ENCODE peak calls at places on chromosomes 11 and 22, in four cellular contexts. One of them, this sample, is unnamed.
A peak's percentile ranks its signal among the peaks of the same experiment; 100 is the strongest.

GRCh38 chr22:23070418-23071162 is at the start of gene GNAZ:
- DNase-seq in RPMI7951: no peak
- DNase-seq in sigmoid colon: peak; percentile 67
- DNase-seq in activated CD8-positive, alpha-beta memory T cell treated with anti-CD3 and anti-CD28 coated beads for 48 hours: no peak
- DNase-seq in this sample: peak; percentile 85

GRCh38 chr11:134216816-134217215 is 7.0 kb downstream of the NCAPD3 start:
- DNase-seq in RPMI7951: no peak
- DNase-seq in sigmoid colon: no peak
- DNase-seq in activated CD8-positive, alpha-beta memory T cell treated with anti-CD3 and anti-CD28 coated beads for 48 hours: no peak
- DNase-seq in this sample: no peak

GRCh38 chr22:30423296-30423958 is 2.1 kb upstream of the MTFP1 start:
- DNase-seq in RPMI7951: no peak
- DNase-seq in sigmoid colon: peak; percentile 83
- DNase-seq in activated CD8-positive, alpha-beta memory T cell treated with anti-CD3 and anti-CD28 coated beads for 48 hours: peak; percentile 46
- DNase-seq in this sample: peak; percentile 93

GRCh38 chr11:12963789-12964536 is 45.2 kb upstream of the RASSF10 start:
- DNase-seq in RPMI7951: peak; percentile 52
- DNase-seq in sigmoid colon: peak; percentile 73
- DNase-seq in activated CD8-positive, alpha-beta memory T cell treated with anti-CD3 and anti-CD28 coated beads for 48 hours: peak; percentile 24
- DNase-seq in this sample: no peak

GRCh38 chr11:114190630-114191029 is 105.6 kb upstream of the NNMT start:
- DNase-seq in RPMI7951: no peak
- DNase-seq in sigmoid colon: no peak
- DNase-seq in activated CD8-positive, alpha-beta memory T cell treated with anti-CD3 and anti-CD28 coated beads for 48 hours: no peak
- DNase-seq in this sample: no peak

GRCh38 chr11:69650832-69651344 is 9.9 kb downstream of the CCND1 start:
- DNase-seq in RPMI7951: no peak
- DNase-seq in sigmoid colon: peak; percentile 54
- DNase-seq in activated CD8-positive, alpha-beta memory T cell treated with anti-CD3 and anti-CD28 coated beads for 48 hours: no peak
- DNase-seq in this sample: peak; percentile 66

GRCh38 chr11:75269896-75270295 is 29.3 kb downstream of the TPBGL start:
- DNase-seq in RPMI7951: no peak
- DNase-seq in sigmoid colon: peak; percentile 52
- DNase-seq in activated CD8-positive, alpha-beta memory T cell treated with anti-CD3 and anti-CD28 coated beads for 48 hours: no peak
- DNase-seq in this sample: peak; percentile 22

GRCh38 chr11:130533113-130533803 is 84.8 kb downstream of the ADAMTS15 start:
- DNase-seq in RPMI7951: no peak
- DNase-seq in sigmoid colon: no peak
- DNase-seq in activated CD8-positive, alpha-beta memory T cell treated with anti-CD3 and anti-CD28 coated beads for 48 hours: no peak
- DNase-seq in this sample: no peak

GRCh38 chr11:69539416-69540117 is 58.1 kb downstream of the LINC01488 start:
- DNase-seq in RPMI7951: no peak
- DNase-seq in sigmoid colon: peak; percentile 70
- DNase-seq in activated CD8-positive, alpha-beta memory T cell treated with anti-CD3 and anti-CD28 coated beads for 48 hours: no peak
- DNase-seq in this sample: no peak

GRCh38 chr22:24481641-24482040 is 13.5 kb upstream of the UPB1 start:
- DNase-seq in RPMI7951: no peak
- DNase-seq in sigmoid colon: no peak
- DNase-seq in activated CD8-positive, alpha-beta memory T cell treated with anti-CD3 and anti-CD28 coated beads for 48 hours: no peak
- DNase-seq in this sample: no peak

GRCh38 chr11:40188848-40189247 is 1270.6 kb downstream of the LRRC4C start:
- DNase-seq in RPMI7951: no peak
- DNase-seq in sigmoid colon: no peak
- DNase-seq in activated CD8-positive, alpha-beta memory T cell treated with anti-CD3 and anti-CD28 coated beads for 48 hours: no peak
- DNase-seq in this sample: no peak

GRCh38 chr11:76717369-76717768 is 46.8 kb upstream of the LRRC32 start:
- DNase-seq in RPMI7951: no peak
- DNase-seq in sigmoid colon: no peak
- DNase-seq in activated CD8-positive, alpha-beta memory T cell treated with anti-CD3 and anti-CD28 coated beads for 48 hours: no peak
- DNase-seq in this sample: no peak

GRCh38 chr11:72328366-72329224 is 84.6 kb upstream of the PHOX2A start:
- DNase-seq in RPMI7951: no peak
- DNase-seq in sigmoid colon: no peak
- DNase-seq in activated CD8-positive, alpha-beta memory T cell treated with anti-CD3 and anti-CD28 coated beads for 48 hours: no peak
- DNase-seq in this sample: no peak

GRCh38 chr22:35684270-35684700 is 33.4 kb upstream of the APOL5 start:
- DNase-seq in RPMI7951: peak; percentile 29
- DNase-seq in sigmoid colon: no peak
- DNase-seq in activated CD8-positive, alpha-beta memory T cell treated with anti-CD3 and anti-CD28 coated beads for 48 hours: no peak
- DNase-seq in this sample: no peak

GRCh38 chr11:75214411-75214821 is 26.2 kb upstream of the TPBGL start:
- DNase-seq in RPMI7951: peak; percentile 72
- DNase-seq in sigmoid colon: peak; percentile 66
- DNase-seq in activated CD8-positive, alpha-beta memory T cell treated with anti-CD3 and anti-CD28 coated beads for 48 hours: peak; percentile 61
- DNase-seq in this sample: peak; percentile 89

GRCh38 chr22:32079110-32080089 is 36.3 kb downstream of the SLC5A1 start:
- DNase-seq in RPMI7951: peak; percentile 58
- DNase-seq in sigmoid colon: no peak
- DNase-seq in activated CD8-positive, alpha-beta memory T cell treated with anti-CD3 and anti-CD28 coated beads for 48 hours: no peak
- DNase-seq in this sample: no peak

GRCh38 chr11:5694642-5695041 is 5.1 kb downstream of the TRIM22 start:
- DNase-seq in RPMI7951: no peak
- DNase-seq in sigmoid colon: no peak
- DNase-seq in activated CD8-positive, alpha-beta memory T cell treated with anti-CD3 and anti-CD28 coated beads for 48 hours: no peak
- DNase-seq in this sample: no peak

GRCh38 chr11:35162795-35163194 is 23.8 kb downstream of the CD44 start:
- DNase-seq in RPMI7951: no peak
- DNase-seq in sigmoid colon: no peak
- DNase-seq in activated CD8-positive, alpha-beta memory T cell treated with anti-CD3 and anti-CD28 coated beads for 48 hours: no peak
- DNase-seq in this sample: no peak

GRCh38 chr11:7488681-7489080 is 3.4 kb downstream of the OLFML1 start:
- DNase-seq in RPMI7951: no peak
- DNase-seq in sigmoid colon: no peak
- DNase-seq in activated CD8-positive, alpha-beta memory T cell treated with anti-CD3 and anti-CD28 coated beads for 48 hours: no peak
- DNase-seq in this sample: no peak

GRCh38 chr11:133939558-133939957 is 17.2 kb downstream of the IGSF9B start:
- DNase-seq in RPMI7951: no peak
- DNase-seq in sigmoid colon: no peak
- DNase-seq in activated CD8-positive, alpha-beta memory T cell treated with anti-CD3 and anti-CD28 coated beads for 48 hours: no peak
- DNase-seq in this sample: peak; percentile 17

GRCh38 chr11:126159719-126160344 is 51.6 kb downstream of the RPUSD4 start:
- DNase-seq in RPMI7951: no peak
- DNase-seq in sigmoid colon: no peak
- DNase-seq in activated CD8-positive, alpha-beta memory T cell treated with anti-CD3 and anti-CD28 coated beads for 48 hours: no peak
- DNase-seq in this sample: no peak